ENCODE peak calls at places on chromosomes 13 and 19, in ten cellular contexts. One of them, this sample, is unnamed.
A peak's percentile ranks its signal among the peaks of the same experiment; 100 is the strongest.

GRCh38 chr19:35661995-35662340 is 4.3 kb upstream of the UPK1A start:
- DNase-seq in stromal cell of bone marrow: no peak
- DNase-seq in astrocyte of the spinal cord: no peak
- DNase-seq in effector memory CD8-positive, alpha-beta T cell: no peak
- DNase-seq in astrocyte: no peak
- DNase-seq in activated CD8-positive, alpha-beta T cell treated with anti-CD3 and anti-CD28 coated beads for 36 hours: no peak
- DNase-seq in C1 segment of cervical spinal cord: no peak
- DNase-seq in Caco-2: no peak
- DNase-seq in activated T-helper 1 cell treated with Interleukin-2 at 50 U/mL for 16 hours: no peak
- DNase-seq in effector memory CD4-positive, alpha-beta T cell: no peak
- DNase-seq in this sample: no peak

GRCh38 chr13:40023608-40024577 is 368.4 kb downstream of the COG6 start:
- DNase-seq in stromal cell of bone marrow: peak; percentile 27
- DNase-seq in astrocyte of the spinal cord: no peak
- DNase-seq in effector memory CD8-positive, alpha-beta T cell: no peak
- DNase-seq in astrocyte: no peak
- DNase-seq in activated CD8-positive, alpha-beta T cell treated with anti-CD3 and anti-CD28 coated beads for 36 hours: no peak
- DNase-seq in C1 segment of cervical spinal cord: no peak
- DNase-seq in Caco-2: no peak
- DNase-seq in activated T-helper 1 cell treated with Interleukin-2 at 50 U/mL for 16 hours: no peak
- DNase-seq in effector memory CD4-positive, alpha-beta T cell: no peak
- DNase-seq in this sample: no peak

GRCh38 chr13:51286135-51287002 is 53.1 kb upstream of the SERPINE3 start:
- DNase-seq in stromal cell of bone marrow: peak; percentile 56
- DNase-seq in astrocyte of the spinal cord: peak; percentile 67
- DNase-seq in effector memory CD8-positive, alpha-beta T cell: peak; percentile 45
- DNase-seq in astrocyte: no peak
- DNase-seq in activated CD8-positive, alpha-beta T cell treated with anti-CD3 and anti-CD28 coated beads for 36 hours: peak; percentile 86
- DNase-seq in C1 segment of cervical spinal cord: peak; percentile 50
- DNase-seq in Caco-2: peak; percentile 87
- DNase-seq in activated T-helper 1 cell treated with Interleukin-2 at 50 U/mL for 16 hours: peak; percentile 27
- DNase-seq in effector memory CD4-positive, alpha-beta T cell: peak; percentile 12
- DNase-seq in this sample: peak; percentile 60

GRCh38 chr19:18731562-18732008 is 48.1 kb downstream of the CRTC1 start:
- DNase-seq in stromal cell of bone marrow: no peak
- DNase-seq in astrocyte of the spinal cord: no peak
- DNase-seq in effector memory CD8-positive, alpha-beta T cell: no peak
- DNase-seq in astrocyte: peak; percentile 26
- DNase-seq in activated CD8-positive, alpha-beta T cell treated with anti-CD3 and anti-CD28 coated beads for 36 hours: no peak
- DNase-seq in C1 segment of cervical spinal cord: no peak
- DNase-seq in Caco-2: no peak
- DNase-seq in activated T-helper 1 cell treated with Interleukin-2 at 50 U/mL for 16 hours: no peak
- DNase-seq in effector memory CD4-positive, alpha-beta T cell: no peak
- DNase-seq in this sample: peak; percentile 19

GRCh38 chr13:106357198-106357597 is 178.3 kb downstream of the EFNB2 start:
- DNase-seq in stromal cell of bone marrow: no peak
- DNase-seq in astrocyte of the spinal cord: peak; percentile 63
- DNase-seq in effector memory CD8-positive, alpha-beta T cell: no peak
- DNase-seq in astrocyte: no peak
- DNase-seq in activated CD8-positive, alpha-beta T cell treated with anti-CD3 and anti-CD28 coated beads for 36 hours: no peak
- DNase-seq in C1 segment of cervical spinal cord: no peak
- DNase-seq in Caco-2: no peak
- DNase-seq in activated T-helper 1 cell treated with Interleukin-2 at 50 U/mL for 16 hours: no peak
- DNase-seq in effector memory CD4-positive, alpha-beta T cell: no peak
- DNase-seq in this sample: no peak

GRCh38 chr19:49570138-49570856 is 10.1 kb downstream of the NOSIP start:
- DNase-seq in stromal cell of bone marrow: peak; percentile 69
- DNase-seq in astrocyte of the spinal cord: peak; percentile 82
- DNase-seq in effector memory CD8-positive, alpha-beta T cell: peak; percentile 72
- DNase-seq in astrocyte: peak; percentile 61
- DNase-seq in activated CD8-positive, alpha-beta T cell treated with anti-CD3 and anti-CD28 coated beads for 36 hours: peak; percentile 88
- DNase-seq in C1 segment of cervical spinal cord: no peak
- DNase-seq in Caco-2: peak; percentile 84
- DNase-seq in activated T-helper 1 cell treated with Interleukin-2 at 50 U/mL for 16 hours: peak; percentile 49
- DNase-seq in effector memory CD4-positive, alpha-beta T cell: peak; percentile 57
- DNase-seq in this sample: peak; percentile 75

GRCh38 chr13:26695360-26695705 is 65.3 kb downstream of the GPR12 start:
- DNase-seq in stromal cell of bone marrow: no peak
- DNase-seq in astrocyte of the spinal cord: no peak
- DNase-seq in effector memory CD8-positive, alpha-beta T cell: no peak
- DNase-seq in astrocyte: no peak
- DNase-seq in activated CD8-positive, alpha-beta T cell treated with anti-CD3 and anti-CD28 coated beads for 36 hours: no peak
- DNase-seq in C1 segment of cervical spinal cord: no peak
- DNase-seq in Caco-2: no peak
- DNase-seq in activated T-helper 1 cell treated with Interleukin-2 at 50 U/mL for 16 hours: no peak
- DNase-seq in effector memory CD4-positive, alpha-beta T cell: no peak
- DNase-seq in this sample: no peak

GRCh38 chr13:44857061-44857460 is 132.2 kb downstream of the NUFIP1 start:
- DNase-seq in stromal cell of bone marrow: no peak
- DNase-seq in astrocyte of the spinal cord: no peak
- DNase-seq in effector memory CD8-positive, alpha-beta T cell: no peak
- DNase-seq in astrocyte: no peak
- DNase-seq in activated CD8-positive, alpha-beta T cell treated with anti-CD3 and anti-CD28 coated beads for 36 hours: no peak
- DNase-seq in C1 segment of cervical spinal cord: no peak
- DNase-seq in Caco-2: no peak
- DNase-seq in activated T-helper 1 cell treated with Interleukin-2 at 50 U/mL for 16 hours: no peak
- DNase-seq in effector memory CD4-positive, alpha-beta T cell: no peak
- DNase-seq in this sample: no peak

GRCh38 chr19:10289836-10290438 is at the start of gene ICAM5:
- DNase-seq in stromal cell of bone marrow: no peak
- DNase-seq in astrocyte of the spinal cord: no peak
- DNase-seq in effector memory CD8-positive, alpha-beta T cell: no peak
- DNase-seq in astrocyte: no peak
- DNase-seq in activated CD8-positive, alpha-beta T cell treated with anti-CD3 and anti-CD28 coated beads for 36 hours: peak; percentile 67
- DNase-seq in C1 segment of cervical spinal cord: no peak
- DNase-seq in Caco-2: peak; percentile 19
- DNase-seq in activated T-helper 1 cell treated with Interleukin-2 at 50 U/mL for 16 hours: no peak
- DNase-seq in effector memory CD4-positive, alpha-beta T cell: no peak
- DNase-seq in this sample: no peak

GRCh38 chr19:7869453-7869909 is 4.7 kb downstream of the PRR36 start:
- DNase-seq in stromal cell of bone marrow: no peak
- DNase-seq in astrocyte of the spinal cord: no peak
- DNase-seq in effector memory CD8-positive, alpha-beta T cell: peak; percentile 79
- DNase-seq in astrocyte: no peak
- DNase-seq in activated CD8-positive, alpha-beta T cell treated with anti-CD3 and anti-CD28 coated beads for 36 hours: peak; percentile 81
- DNase-seq in C1 segment of cervical spinal cord: no peak
- DNase-seq in Caco-2: peak; percentile 91
- DNase-seq in activated T-helper 1 cell treated with Interleukin-2 at 50 U/mL for 16 hours: peak; percentile 72
- DNase-seq in effector memory CD4-positive, alpha-beta T cell: peak; percentile 79
- DNase-seq in this sample: no peak

GRCh38 chr13:113735750-113736149 is 23.3 kb upstream of the TMEM255B start:
- DNase-seq in stromal cell of bone marrow: no peak
- DNase-seq in astrocyte of the spinal cord: no peak
- DNase-seq in effector memory CD8-positive, alpha-beta T cell: no peak
- DNase-seq in astrocyte: no peak
- DNase-seq in activated CD8-positive, alpha-beta T cell treated with anti-CD3 and anti-CD28 coated beads for 36 hours: no peak
- DNase-seq in C1 segment of cervical spinal cord: no peak
- DNase-seq in Caco-2: no peak
- DNase-seq in activated T-helper 1 cell treated with Interleukin-2 at 50 U/mL for 16 hours: no peak
- DNase-seq in effector memory CD4-positive, alpha-beta T cell: no peak
- DNase-seq in this sample: no peak

GRCh38 chr19:48442116-48443035 is 3.4 kb upstream of the GRWD1 start:
- DNase-seq in stromal cell of bone marrow: no peak
- DNase-seq in astrocyte of the spinal cord: no peak
- DNase-seq in effector memory CD8-positive, alpha-beta T cell: no peak
- DNase-seq in astrocyte: no peak
- DNase-seq in activated CD8-positive, alpha-beta T cell treated with anti-CD3 and anti-CD28 coated beads for 36 hours: no peak
- DNase-seq in C1 segment of cervical spinal cord: no peak
- DNase-seq in Caco-2: no peak
- DNase-seq in activated T-helper 1 cell treated with Interleukin-2 at 50 U/mL for 16 hours: no peak
- DNase-seq in effector memory CD4-positive, alpha-beta T cell: no peak
- DNase-seq in this sample: no peak